ENCODE peak calls at places on chromosomes 4 and X, in six cellular contexts. One of them, this sample, is unnamed.

GRCh38 chrX:155179343-155179997 is 36.8 kb upstream of the VBP1 start:
- DNase-seq in T follicular helper cell: no peak
- DNase-seq in HL-60: no peak
- DNase-seq in transverse colon: no peak
- DNase-seq in DMS79 treated with DMSO at 0.1 percent for 48 hours: no peak
- DNase-seq in AG09319: no peak
- DNase-seq in this sample: no peak

GRCh38 chr4:85677286-85677685 is 202.3 kb downstream of the ARHGAP24 start:
- DNase-seq in T follicular helper cell: no peak
- DNase-seq in HL-60: no peak
- DNase-seq in transverse colon: no peak
- DNase-seq in DMS79 treated with DMSO at 0.1 percent for 48 hours: no peak
- DNase-seq in AG09319: no peak
- DNase-seq in this sample: no peak

GRCh38 chr4:4455199-4455865 is 68.4 kb downstream of the NSG1 start:
- DNase-seq in T follicular helper cell: no peak
- DNase-seq in HL-60: no peak
- DNase-seq in transverse colon: peak
- DNase-seq in DMS79 treated with DMSO at 0.1 percent for 48 hours: no peak
- DNase-seq in AG09319: no peak
- DNase-seq in this sample: no peak

GRCh38 chr4:60865238-60865637 is 334.9 kb upstream of the ADGRL3 start:
- DNase-seq in T follicular helper cell: no peak
- DNase-seq in HL-60: no peak
- DNase-seq in transverse colon: no peak
- DNase-seq in DMS79 treated with DMSO at 0.1 percent for 48 hours: no peak
- DNase-seq in AG09319: no peak
- DNase-seq in this sample: no peak

GRCh38 chr4:102696763-102697162 is 64.0 kb downstream of the MANBA start:
- DNase-seq in T follicular helper cell: no peak
- DNase-seq in HL-60: no peak
- DNase-seq in transverse colon: no peak
- DNase-seq in DMS79 treated with DMSO at 0.1 percent for 48 hours: no peak
- DNase-seq in AG09319: no peak
- DNase-seq in this sample: no peak

GRCh38 chr4:56871357-56871993 is 36.2 kb upstream of the REST start:
- DNase-seq in T follicular helper cell: no peak
- DNase-seq in HL-60: no peak
- DNase-seq in transverse colon: no peak
- DNase-seq in DMS79 treated with DMSO at 0.1 percent for 48 hours: peak
- DNase-seq in AG09319: peak
- DNase-seq in this sample: no peak

GRCh38 chrX:149570668-149571067 is 16.6 kb downstream of the MAGEA9B start:
- DNase-seq in T follicular helper cell: no peak
- DNase-seq in HL-60: no peak
- DNase-seq in transverse colon: no peak
- DNase-seq in DMS79 treated with DMSO at 0.1 percent for 48 hours: peak
- DNase-seq in AG09319: peak
- DNase-seq in this sample: no peak

GRCh38 chr4:23290656-23291055 is 597.9 kb downstream of the GBA3 start:
- DNase-seq in T follicular helper cell: no peak
- DNase-seq in HL-60: no peak
- DNase-seq in transverse colon: no peak
- DNase-seq in DMS79 treated with DMSO at 0.1 percent for 48 hours: no peak
- DNase-seq in AG09319: no peak
- DNase-seq in this sample: no peak

GRCh38 chr4:20544645-20545044 is 155.6 kb upstream of the PACRGL start:
- DNase-seq in T follicular helper cell: no peak
- DNase-seq in HL-60: no peak
- DNase-seq in transverse colon: no peak
- DNase-seq in DMS79 treated with DMSO at 0.1 percent for 48 hours: peak
- DNase-seq in AG09319: peak
- DNase-seq in this sample: no peak

GRCh38 chr4:38119663-38120374 is 159.6 kb downstream of the PTTG2 start:
- DNase-seq in T follicular helper cell: no peak
- DNase-seq in HL-60: no peak
- DNase-seq in transverse colon: no peak
- DNase-seq in DMS79 treated with DMSO at 0.1 percent for 48 hours: no peak
- DNase-seq in AG09319: peak
- DNase-seq in this sample: no peak

This sample was measured in HS-5.